ENCODE peak calls at places on chromosome 10, in six cellular contexts. One of them, this sample, is unnamed.

GRCh38 chr10:102814873-102815661 is 22.1 kb downstream of the CYP17A1 start:
- DNase-seq in HepG2: peak
- DNase-seq in H1: no peak
- DNase-seq in K562: no peak
- DNase-seq in NT2/D1: no peak
- DNase-seq in GM12878: no peak
- DNase-seq in this sample: no peak

GRCh38 chr10:79189853-79190435 is 121.2 kb downstream of the ZMIZ1 start:
- DNase-seq in NT2/D1: no peak
- DNase-seq in HepG2: no peak
- DNase-seq in K562: no peak
- DNase-seq in GM12878: no peak
- DNase-seq in H1: no peak
- DNase-seq in this sample: no peak

GRCh38 chr10:92695679-92696605 is 6.2 kb downstream of the HHEX start:
- DNase-seq in NT2/D1: no peak
- DNase-seq in H1: peak
- DNase-seq in GM12878: no peak
- DNase-seq in K562: peak
- DNase-seq in HepG2: no peak
- DNase-seq in this sample: no peak

GRCh38 chr10:18312385-18313145 is 172.3 kb downstream of the CACNB2 start:
- DNase-seq in H1: no peak
- DNase-seq in NT2/D1: no peak
- DNase-seq in K562: peak
- DNase-seq in HepG2: peak
- DNase-seq in GM12878: no peak
- DNase-seq in this sample: peak

GRCh38 chr10:50216894-50217293 is 34.4 kb downstream of the ASAH2 start:
- DNase-seq in HepG2: peak
- DNase-seq in H1: no peak
- DNase-seq in NT2/D1: peak
- DNase-seq in K562: no peak
- DNase-seq in GM12878: no peak
- DNase-seq in this sample: no peak

GRCh38 chr10:78215645-78216044 is 182.0 kb downstream of the RPS24 start:
- DNase-seq in HepG2: no peak
- DNase-seq in GM12878: no peak
- DNase-seq in NT2/D1: no peak
- DNase-seq in K562: no peak
- DNase-seq in H1: no peak
- DNase-seq in this sample: no peak

GRCh38 chr10:106819490-106819889 is 345.0 kb downstream of the SORCS1 start:
- DNase-seq in H1: no peak
- DNase-seq in HepG2: no peak
- DNase-seq in GM12878: no peak
- DNase-seq in NT2/D1: no peak
- DNase-seq in K562: peak
- DNase-seq in this sample: no peak

GRCh38 chr10:114266521-114266920 is 27.5 kb downstream of the VWA2 start:
- DNase-seq in H1: no peak
- DNase-seq in NT2/D1: no peak
- DNase-seq in GM12878: no peak
- DNase-seq in K562: peak
- DNase-seq in HepG2: no peak
- DNase-seq in this sample: no peak

GRCh38 chr10:12483996-12484944 is 134.9 kb downstream of the CAMK1D start:
- DNase-seq in K562: no peak
- DNase-seq in HepG2: no peak
- DNase-seq in NT2/D1: no peak
- DNase-seq in H1: no peak
- DNase-seq in GM12878: no peak
- DNase-seq in this sample: no peak

GRCh38 chr10:44192435-44192834 is 192.5 kb downstream of the CXCL12 start:
- DNase-seq in GM12878: no peak
- DNase-seq in NT2/D1: no peak
- DNase-seq in H1: no peak
- DNase-seq in K562: no peak
- DNase-seq in HepG2: no peak
- DNase-seq in this sample: no peak

GRCh38 chr10:60704480-60704879 is 73.8 kb upstream of the CDK1 start:
- DNase-seq in GM12878: no peak
- DNase-seq in K562: no peak
- DNase-seq in NT2/D1: no peak
- DNase-seq in H1: no peak
- DNase-seq in HepG2: peak
- DNase-seq in this sample: peak

GRCh38 chr10:48498940-48499510 is 105.8 kb downstream of the ARHGAP22 start:
- DNase-seq in GM12878: no peak
- DNase-seq in K562: no peak
- DNase-seq in NT2/D1: no peak
- DNase-seq in H1: peak
- DNase-seq in HepG2: no peak
- DNase-seq in this sample: no peak

GRCh38 chr10:51073461-51074237 is 638 bp upstream of the PRKG1 start:
- DNase-seq in GM12878: no peak
- DNase-seq in K562: no peak
- DNase-seq in HepG2: no peak
- DNase-seq in NT2/D1: no peak
- DNase-seq in H1: peak
- DNase-seq in this sample: no peak

GRCh38 chr10:34145751-34146150 is 669.3 kb downstream of the PARD3 start:
- DNase-seq in H1: no peak
- DNase-seq in NT2/D1: no peak
- DNase-seq in HepG2: no peak
- DNase-seq in GM12878: no peak
- DNase-seq in K562: no peak
- DNase-seq in this sample: no peak
- TF ChIP-seq ZNF274 in H1: no peak
- TF ChIP-seq ZNF274 in NT2/D1: no peak
- TF ChIP-seq ZNF274 in HepG2: no peak
- TF ChIP-seq ZNF274 in GM12878: no peak
- TF ChIP-seq ZNF274 in K562: no peak
- TF ChIP-seq ZNF274 in this sample: no peak

GRCh38 chr10:58336242-58336641 is 1.4 kb downstream of the UBE2D1 start:
- DNase-seq in NT2/D1: no peak
- DNase-seq in K562: no peak
- DNase-seq in HepG2: no peak
- DNase-seq in H1: no peak
- DNase-seq in GM12878: no peak
- DNase-seq in this sample: no peak
- H3K4me3 ChIP-seq in NT2/D1: no peak
- H3K4me3 ChIP-seq in K562: peak
- H3K4me3 ChIP-seq in HepG2: peak
- H3K4me3 ChIP-seq in H1: peak
- H3K4me3 ChIP-seq in GM12878: peak
- H3K4me3 ChIP-seq in this sample: no peak

GRCh38 chr10:119339099-119339498 is 131.7 kb downstream of the GRK5 start:
- DNase-seq in HepG2: no peak
- DNase-seq in NT2/D1: no peak
- DNase-seq in K562: no peak
- DNase-seq in GM12878: no peak
- DNase-seq in H1: no peak
- DNase-seq in this sample: no peak

GRCh38 chr10:119342017-119342734 is 134.8 kb downstream of the GRK5 start:
- DNase-seq in HepG2: no peak
- DNase-seq in GM12878: no peak
- DNase-seq in K562: no peak
- DNase-seq in H1: no peak
- DNase-seq in NT2/D1: no peak
- DNase-seq in this sample: no peak

GRCh38 chr10:119343001-119343601 is 135.7 kb downstream of the GRK5 start:
- DNase-seq in K562: no peak
- DNase-seq in NT2/D1: no peak
- DNase-seq in GM12878: no peak
- DNase-seq in HepG2: no peak
- DNase-seq in H1: no peak
- DNase-seq in this sample: no peak

GRCh38 chr10:119340893-119341235 is 133.5 kb downstream of the GRK5 start:
- DNase-seq in GM12878: no peak
- DNase-seq in H1: no peak
- DNase-seq in NT2/D1: no peak
- DNase-seq in HepG2: no peak
- DNase-seq in K562: no peak
- DNase-seq in this sample: no peak

GRCh38 chr10:119341236-119342016 is 134.1 kb downstream of the GRK5 start:
- DNase-seq in NT2/D1: no peak
- DNase-seq in GM12878: no peak
- DNase-seq in HepG2: peak
- DNase-seq in H1: no peak
- DNase-seq in K562: peak
- DNase-seq in this sample: no peak
- TF ChIP-seq ZNF274 in NT2/D1: no peak
- TF ChIP-seq ZNF274 in GM12878: no peak
- TF ChIP-seq ZNF274 in HepG2: no peak
- TF ChIP-seq ZNF274 in H1: no peak
- TF ChIP-seq ZNF274 in K562: no peak
- TF ChIP-seq ZNF274 in this sample: no peak

GRCh38 chr10:89474452-89474851 is 60.1 kb downstream of the IFIT5 start:
- DNase-seq in NT2/D1: no peak
- DNase-seq in K562: no peak
- DNase-seq in GM12878: no peak
- DNase-seq in H1: no peak
- DNase-seq in HepG2: no peak
- DNase-seq in this sample: no peak

GRCh38 chr10:89475137-89475536 is 60.3 kb downstream of the SLC16A12 start:
- DNase-seq in H1: no peak
- DNase-seq in GM12878: no peak
- DNase-seq in HepG2: no peak
- DNase-seq in K562: no peak
- DNase-seq in NT2/D1: no peak
- DNase-seq in this sample: no peak

GRCh38 chr10:89475567-89475966 is 59.8 kb downstream of the SLC16A12 start:
- DNase-seq in K562: no peak
- DNase-seq in H1: no peak
- DNase-seq in NT2/D1: no peak
- DNase-seq in GM12878: no peak
- DNase-seq in HepG2: peak
- DNase-seq in this sample: no peak

GRCh38 chr10:89476676-89477075 is 58.7 kb downstream of the SLC16A12 start:
- DNase-seq in GM12878: no peak
- DNase-seq in K562: no peak
- DNase-seq in HepG2: peak
- DNase-seq in NT2/D1: no peak
- DNase-seq in H1: no peak
- DNase-seq in this sample: no peak

DNA sequence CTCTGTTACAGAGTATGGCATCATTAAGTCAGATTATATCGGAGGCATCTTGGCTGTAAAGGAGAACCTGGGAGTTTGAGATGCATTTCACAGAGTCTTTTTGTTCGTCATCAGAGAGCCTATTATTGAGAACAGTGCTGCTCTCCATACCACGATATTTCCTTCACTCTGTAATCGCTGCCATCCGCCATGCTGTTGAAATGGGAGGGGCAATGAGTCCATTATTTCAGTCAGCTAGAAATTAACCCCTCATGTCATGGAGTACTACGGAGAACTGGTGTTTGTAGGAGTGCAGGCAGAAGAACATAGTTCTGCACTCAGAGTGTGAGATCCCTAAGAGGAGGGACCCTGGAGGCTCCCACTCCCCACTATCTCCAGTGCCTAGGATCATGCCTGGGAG is 59.2 kb downstream of the SLC16A12 start:
- DNase-seq in HepG2: no peak
- DNase-seq in K562: no peak
- DNase-seq in H1: no peak
- DNase-seq in NT2/D1: no peak
- DNase-seq in GM12878: no peak
- DNase-seq in this sample: no peak
- H3K4me3 ChIP-seq in HepG2: peak
- H3K4me3 ChIP-seq in K562: no peak
- H3K4me3 ChIP-seq in H1: no peak
- H3K4me3 ChIP-seq in NT2/D1: no peak
- H3K4me3 ChIP-seq in GM12878: no peak
- H3K4me3 ChIP-seq in this sample: no peak

GRCh38 chr10:31133628-31134302 is 102.1 kb upstream of the ZNF438 start:
- DNase-seq in NT2/D1: peak
- DNase-seq in H1: peak
- DNase-seq in HepG2: no peak
- DNase-seq in K562: peak
- DNase-seq in GM12878: peak
- DNase-seq in this sample: no peak
- TF ChIP-seq ZNF274 in NT2/D1: no peak
- TF ChIP-seq ZNF274 in H1: no peak
- TF ChIP-seq ZNF274 in HepG2: no peak
- TF ChIP-seq ZNF274 in K562: no peak
- TF ChIP-seq ZNF274 in GM12878: no peak
- TF ChIP-seq ZNF274 in this sample: no peak

DNA sequence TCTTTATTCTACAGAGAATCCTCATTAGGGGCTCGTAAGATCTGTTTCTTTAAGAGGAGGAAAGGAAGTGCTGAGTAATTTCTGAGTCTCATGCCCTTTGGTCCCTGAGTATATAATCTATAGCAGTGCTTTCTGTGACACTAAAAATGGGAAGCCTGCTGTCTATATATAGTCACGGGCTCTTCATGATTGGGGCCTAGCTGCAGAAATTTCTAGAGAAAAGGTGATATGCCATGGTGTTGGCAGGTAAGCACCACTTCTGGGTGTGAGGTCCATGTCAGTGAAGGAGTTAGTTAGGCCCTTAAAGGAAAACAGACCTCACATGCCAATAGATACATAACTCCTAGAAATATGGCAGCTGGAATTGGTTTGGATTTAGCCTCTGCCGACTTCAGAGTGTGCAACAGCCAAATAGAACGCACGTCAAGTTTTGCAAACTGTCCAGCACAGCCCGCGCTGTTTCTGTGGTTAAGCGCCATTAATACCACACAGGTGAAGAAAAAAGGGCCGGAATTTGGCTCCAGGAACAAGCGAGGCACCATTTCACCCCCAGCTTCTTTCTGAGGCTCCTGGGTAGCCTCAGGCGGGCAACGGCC is 123.2 kb downstream of the TACC2 start:
- DNase-seq in K562: no peak
- DNase-seq in HepG2: no peak
- DNase-seq in GM12878: no peak
- DNase-seq in NT2/D1: no peak
- DNase-seq in H1: no peak
- DNase-seq in this sample: peak
- H3K4me3 ChIP-seq in K562: no peak
- H3K4me3 ChIP-seq in HepG2: peak
- H3K4me3 ChIP-seq in GM12878: no peak
- H3K4me3 ChIP-seq in NT2/D1: peak
- H3K4me3 ChIP-seq in H1: peak
- H3K4me3 ChIP-seq in this sample: peak

This sample was measured in HCT116.